ENCODE peak calls at places on chromosomes 3 and 15, in five cellular contexts. C, K, T, X and R are unnamed samples.

GRCh38 chr3:122299872-122300460 is 25.1 kb upstream of the CSTA start:
- DNase-seq in K (no peak), C (peak; percentile 17), T (no peak), X (no peak), R (peak; percentile 7)

GRCh38 chr15:60830479-60830878 is 351.5 kb upstream of the ICE2 start:
- DNase-seq in X (no peak), C (no peak), T (peak; percentile 23), K (no peak), R (no peak)

GRCh38 chr3:120855665-120856437 is 52.2 kb upstream of the STXBP5L start:
- DNase-seq in K (no peak), T (peak; percentile 81), C (no peak), X (peak; percentile 43), R (peak; percentile 18)

GRCh38 chr3:60025071-60026055 is 975.5 kb upstream of the CFAP20DC start:
- DNase-seq in K (no peak), X (no peak), T (peak; percentile 3), C (no peak), R (no peak)

GRCh38 chr3:140391041-140391440 is 286.8 kb upstream of the TRIM42 start:
- DNase-seq in C (no peak), K (no peak), T (no peak), X (no peak), R (peak; percentile 6)

GRCh38 chr3:66989860-66990696 is 8.0 kb upstream of the KBTBD8 start:
- DNase-seq in X (no peak), K (no peak), T (peak; percentile 21), C (no peak), R (no peak)

GRCh38 chr3:98826126-98826525 is 63.0 kb downstream of the ST3GAL6 start:
- DNase-seq in T (no peak), C (no peak), X (no peak), K (no peak), R (no peak)

GRCh38 chr3:195082811-195083210 is 188.1 kb downstream of the XXYLT1 start:
- DNase-seq in K (no peak), C (no peak), X (no peak), T (no peak), R (no peak)

GRCh38 chr3:44114142-44114541 is 127.5 kb upstream of the TOPAZ1 start:
- DNase-seq in K (peak; percentile 82), C (peak; percentile 77), X (peak; percentile 46), T (peak; percentile 35), R (peak; percentile 68)

GRCh38 chr3:140023616-140024530 is 88.9 kb downstream of the CLSTN2 start:
- DNase-seq in K (no peak), X (no peak), C (no peak), T (peak; percentile 7), R (no peak)

GRCh38 chr15:45157056-45157455 is 27.3 kb downstream of the DUOX1 start:
- DNase-seq in T (peak; percentile 77), C (no peak), X (no peak), K (no peak), R (no peak)

DNA sequence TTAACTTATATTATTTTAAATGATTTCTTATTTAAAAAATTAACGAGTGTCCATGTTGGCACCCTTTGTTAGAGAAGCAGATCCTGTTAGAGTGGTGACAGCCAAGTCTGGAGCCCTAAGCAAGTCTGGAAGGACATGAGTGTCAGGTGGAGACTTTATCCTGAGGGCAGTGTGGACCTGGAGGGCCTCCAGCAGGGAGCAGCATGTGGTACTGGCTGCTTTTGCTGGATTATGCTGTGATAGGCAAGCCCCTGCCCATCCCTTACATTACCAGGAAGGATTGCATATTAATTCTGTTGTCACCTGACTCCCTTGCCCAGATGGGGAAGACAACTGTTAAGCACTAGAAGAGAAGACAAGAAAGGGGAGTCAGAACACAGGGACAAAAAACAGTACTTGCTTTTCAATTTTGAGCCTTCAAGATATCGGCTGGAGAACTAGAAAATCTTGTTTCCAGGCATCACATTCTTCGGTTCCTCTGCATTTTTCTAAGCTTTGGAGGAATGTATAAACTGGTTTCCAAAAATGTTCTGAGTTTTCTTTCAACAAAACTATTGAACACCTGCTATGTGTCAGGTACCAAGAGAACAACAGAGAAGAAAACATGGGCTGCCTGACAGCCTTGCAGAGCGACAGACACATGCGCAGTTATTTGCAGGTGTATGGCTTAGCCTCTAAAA is 22.7 kb downstream of the ZNF860 start:
- DNase-seq in C (no peak), X (no peak), K (no peak), T (no peak), R (no peak)
- TF ChIP-seq CTCF in C (no peak), X (no peak), K (no peak), T (no peak), R (no peak)

GRCh38 chr15:33309602-33310276 is 1.0 kb upstream of the RYR3 start:
- DNase-seq in C (peak; percentile 49), T (no peak), K (no peak), X (no peak), R (peak; percentile 16)
- TF ChIP-seq CTCF in C (no peak), T (no peak), K (no peak), X (no peak), R (peak; percentile 16)

DNA sequence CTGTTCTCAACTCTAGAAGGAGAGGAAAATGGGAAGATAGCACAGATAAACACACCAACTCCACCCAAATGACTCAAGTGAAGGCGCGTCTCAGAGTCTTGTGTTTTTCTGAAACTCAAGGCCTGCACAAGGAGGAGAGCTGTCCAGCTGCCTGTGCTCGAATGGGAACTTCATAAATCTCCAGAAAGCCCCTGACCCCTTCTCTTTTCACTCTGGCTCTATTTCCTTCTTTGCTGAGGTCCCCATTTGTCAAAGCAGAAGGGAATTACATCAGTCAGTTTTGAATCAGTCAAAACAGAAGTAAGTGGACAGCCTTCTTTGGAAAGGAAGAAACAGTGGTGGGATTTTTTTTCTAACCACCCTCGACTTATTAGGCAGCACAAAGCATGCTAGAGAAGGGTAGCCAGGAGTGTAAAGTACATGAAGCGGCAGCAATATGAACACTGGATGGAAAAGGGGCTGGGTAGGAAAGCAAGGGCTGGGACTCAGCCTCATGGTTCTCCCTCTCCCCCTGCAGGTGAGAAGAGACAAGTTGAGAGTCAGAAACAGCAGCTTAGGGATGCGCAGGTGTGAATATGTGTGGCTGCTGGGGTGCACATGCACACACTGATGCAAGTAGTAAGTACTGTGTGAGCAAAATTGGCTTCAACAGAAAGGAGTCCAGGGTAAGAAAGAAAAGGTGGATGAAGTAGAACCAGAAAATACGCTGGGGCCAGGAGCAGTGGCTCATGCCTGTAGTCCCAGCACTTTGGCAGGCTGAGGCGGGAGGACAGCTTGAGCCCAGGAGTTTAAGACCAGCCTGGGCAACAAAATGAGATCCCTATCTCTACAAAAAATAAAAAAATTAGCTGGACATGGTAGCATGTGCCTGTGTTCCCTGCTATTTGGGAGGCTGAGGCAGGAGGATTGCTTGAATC is 36.6 kb upstream of the MAGEF1 start:
- DNase-seq in X (no peak), T (peak; percentile 67), K (peak; percentile 20), C (peak; percentile 22), R (no peak)
- TF ChIP-seq CTCF in X (peak; percentile 33), T (peak; percentile 45), K (peak; percentile 17), C (no peak), R (peak; percentile 45)

DNA sequence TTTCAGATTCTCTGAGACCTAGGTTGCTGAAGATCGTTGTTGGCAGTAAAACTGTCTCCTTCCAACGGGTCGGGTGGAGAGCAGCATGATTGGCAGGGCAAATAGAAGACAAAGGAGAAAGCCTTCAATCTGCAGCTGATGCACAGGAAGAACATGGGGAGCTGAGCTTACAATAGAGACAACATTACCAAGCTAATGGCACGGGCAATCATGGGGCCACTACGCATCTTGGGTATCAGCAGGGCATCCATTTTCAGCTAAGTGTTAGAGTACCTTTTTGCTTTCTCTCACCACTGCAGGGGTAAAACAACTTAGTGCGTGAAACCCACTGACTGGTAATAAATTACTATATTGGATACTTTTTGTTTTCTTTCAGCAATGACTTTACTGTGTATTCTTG is 114.8 kb downstream of the WDR72 start:
- DNase-seq in T (no peak), K (no peak), C (no peak), X (no peak), R (no peak)
- TF ChIP-seq CTCF in T (no peak), K (no peak), C (no peak), X (no peak), R (no peak)

GRCh38 chr15:40314723-40315276 is 7.1 kb upstream of the PLCB2 start:
- DNase-seq in C (no peak), X (no peak), K (no peak), T (peak; percentile 80), R (no peak)
- TF ChIP-seq CTCF in C (no peak), X (no peak), K (no peak), T (no peak), R (no peak)

GRCh38 chr15:41116116-41116871 is at the start of gene INO80:
- DNase-seq in C (peak; percentile 96), X (peak; percentile 96), T (peak; percentile 99), K (peak; percentile 94), R (peak; percentile 97)
- TF ChIP-seq CTCF in C (no peak), X (no peak), T (no peak), K (no peak), R (no peak)

DNA sequence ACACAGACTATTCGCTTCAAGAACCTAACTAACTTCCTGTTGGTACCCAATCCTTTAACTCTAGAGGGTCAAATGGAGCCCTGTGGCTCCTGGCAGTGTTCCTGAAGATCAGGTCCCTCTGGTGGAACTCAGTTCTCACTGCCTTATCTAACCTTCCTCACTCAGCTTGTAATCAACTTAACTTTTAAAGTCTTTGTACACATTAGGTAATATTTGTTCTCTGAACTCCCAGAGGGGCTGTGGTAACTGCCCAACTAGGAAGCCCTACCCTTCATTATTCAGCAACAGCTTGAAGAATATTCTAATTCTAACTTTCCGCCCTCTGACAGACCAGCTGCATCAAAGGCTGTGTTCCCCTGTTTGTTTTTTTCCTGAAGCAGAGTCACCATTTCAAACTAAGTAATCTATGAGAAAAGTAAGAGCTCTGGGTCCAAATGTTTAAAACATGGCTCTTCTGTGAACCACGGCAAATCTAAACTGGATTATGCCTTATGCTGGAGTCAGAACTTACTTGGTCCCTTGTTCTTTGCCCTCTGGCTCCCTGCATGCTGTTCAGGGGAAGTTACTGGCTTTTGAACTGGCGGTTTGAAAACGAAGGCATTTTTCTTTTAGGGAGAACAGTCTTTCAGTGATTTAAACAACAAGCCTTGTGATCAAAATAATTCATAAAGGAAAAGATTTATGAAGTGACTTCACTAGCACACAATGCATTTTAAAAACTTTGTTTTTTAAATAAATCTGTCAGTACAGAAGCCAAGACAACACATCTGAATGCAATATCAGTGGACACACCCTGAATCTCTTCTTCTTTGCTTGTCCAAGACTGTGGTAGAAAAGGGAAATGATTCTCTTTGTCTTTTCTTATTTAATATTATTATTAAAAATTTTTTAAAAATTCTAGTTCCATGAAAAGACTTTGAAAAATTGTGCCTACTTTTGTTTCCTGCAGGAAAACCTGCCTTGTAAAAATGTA is 365.6 kb downstream of the TIGIT start:
- DNase-seq in C (no peak), X (no peak), K (no peak), T (peak; percentile 30), R (no peak)
- TF ChIP-seq CTCF in C (no peak), X (no peak), K (no peak), T (no peak), R (no peak)

DNA sequence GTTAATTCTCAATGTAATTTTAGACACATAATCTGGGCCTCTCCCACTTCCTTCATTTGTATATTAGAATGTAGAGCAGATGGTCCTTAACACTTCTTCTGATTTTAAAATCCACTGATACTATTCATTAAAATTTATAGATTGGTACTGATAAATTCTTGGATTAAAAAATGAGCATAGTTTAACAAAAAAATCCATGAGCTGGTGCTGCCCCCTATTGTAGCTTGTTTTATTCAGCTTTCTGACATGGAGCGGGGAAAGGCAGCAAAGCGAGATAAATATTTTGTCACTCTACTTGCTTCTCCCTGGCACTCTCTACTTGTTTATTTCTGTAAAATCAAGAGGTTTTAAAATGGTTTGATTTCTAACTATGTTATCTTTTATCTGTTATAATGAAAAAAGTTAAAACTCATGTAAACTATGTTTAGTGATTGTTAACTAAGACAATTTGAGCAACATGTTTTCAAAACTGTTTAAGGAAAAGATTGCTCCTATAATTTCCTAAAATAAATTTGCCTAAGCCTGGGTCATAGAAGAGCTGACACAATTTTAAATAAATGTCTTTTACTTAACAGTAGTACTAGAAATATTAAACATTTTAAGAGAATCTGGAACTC is 26.5 kb upstream of the PLOD2 start:
- DNase-seq in X (no peak), C (peak; percentile 28), K (no peak), T (peak; percentile 67), R (peak; percentile 10)
- TF ChIP-seq CTCF in X (peak; percentile 52), C (peak; percentile 45), K (peak; percentile 25), T (peak; percentile 59), R (peak; percentile 55)

GRCh38 chr15:31442203-31443090 is 115.8 kb downstream of the KLF13 start:
- DNase-seq in C (no peak), X (no peak), K (no peak), T (peak; percentile 89), R (no peak)
- TF ChIP-seq CTCF in C (no peak), X (no peak), K (no peak), T (peak; percentile 54), R (no peak)